ENCODE peak calls at places on chromosomes 7 and 10, in four cellular contexts. B, V, I and Q are unnamed samples.

GRCh38 chr10:98097611-98098010 is 36.8 kb upstream of the R3HCC1L start:
- DNase-seq in B (no peak), V (no peak), I (no peak), Q (no peak)

GRCh38 chr7:159068893-159069448 is 75.7 kb downstream of the VIPR2 start:
- DNase-seq in B (no peak), V (no peak), I (no peak), Q (no peak)

GRCh38 chr10:130352291-130352645 is 216.1 kb downstream of the GLRX3 start:
- DNase-seq in B (no peak), V (no peak), I (no peak), Q (no peak)

GRCh38 chr10:51718804-51719291 is 19.5 kb upstream of the CSTF2T start:
- DNase-seq in B (no peak), V (no peak), I (no peak), Q (no peak)

GRCh38 chr7:141754939-141755338 is 9.0 kb upstream of the TAS2R3 start:
- DNase-seq in B (no peak), V (peak; percentile 63), I (no peak), Q (no peak)

GRCh38 chr10:43202224-43202656 is 64.0 kb downstream of the CSGALNACT2 start:
- DNase-seq in B (no peak), V (peak; percentile 80), I (peak; percentile 34), Q (no peak)

GRCh38 chr7:89246196-89246595 is 450.7 kb upstream of the TEX47 start:
- DNase-seq in B (no peak), V (no peak), I (no peak), Q (no peak)

GRCh38 chr7:128075536-128076095 is 44.4 kb upstream of the LRRC4 start:
- DNase-seq in B (no peak), V (no peak), I (no peak), Q (no peak)

GRCh38 chr7:40717242-40717641 is 582.4 kb downstream of the SUGCT start:
- DNase-seq in B (no peak), V (no peak), I (peak; percentile 14), Q (peak; percentile 67)

GRCh38 chr10:33211123-33211878 is 123.2 kb downstream of the NRP1 start:
- DNase-seq in B (no peak), V (no peak), I (no peak), Q (peak; percentile 73)

GRCh38 chr10:44253769-44254462 is 131.0 kb downstream of the CXCL12 start:
- DNase-seq in B (no peak), V (no peak), I (no peak), Q (peak; percentile 79)

GRCh38 chr7:55533729-55534080 is 38.6 kb downstream of the VOPP1 start:
- DNase-seq in B (no peak), V (no peak), I (no peak), Q (no peak)

GRCh38 chr10:79246606-79247275 is 100.5 kb upstream of the PPIF start:
- DNase-seq in B (no peak), V (no peak), I (no peak), Q (peak; percentile 80)

GRCh38 chr7:101662447-101662998 is 33.4 kb upstream of the MYL10 start:
- DNase-seq in B (no peak), V (no peak), I (no peak), Q (no peak)

GRCh38 chr7:7002416-7003062 is 176.5 kb upstream of the CCZ1B start:
- DNase-seq in B (no peak), V (no peak), I (no peak), Q (no peak)

GRCh38 chr10:124722812-124723783 is 21.1 kb downstream of the FAM53B start:
- DNase-seq in B (peak; percentile 88), V (no peak), I (peak; percentile 66), Q (peak; percentile 61)

GRCh38 chr7:102927303-102927933 is 14.6 kb downstream of the LRRC17 start:
- DNase-seq in B (no peak), V (no peak), I (no peak), Q (no peak)

GRCh38 chr7:139720705-139721231 is 57.0 kb downstream of the HIPK2 start:
- DNase-seq in B (no peak), V (no peak), I (peak; percentile 50), Q (no peak)

GRCh38 chr7:39951156-39951942 is 1.3 kb downstream of the CDK13 start:
- DNase-seq in B (no peak), V (peak; percentile 32), I (peak; percentile 67), Q (peak; percentile 55)

GRCh38 chr10:28954211-28954610 is 276.9 kb downstream of the BAMBI start:
- DNase-seq in B (no peak), V (no peak), I (no peak), Q (no peak)

GRCh38 chr7:137962875-137963507 is 38.9 kb downstream of the CREB3L2 start:
- DNase-seq in B (no peak), V (peak; percentile 95), I (no peak), Q (no peak)

GRCh38 chr7:1192171-1192676 is 32.2 kb upstream of the ZFAND2A start:
- DNase-seq in B (no peak), V (no peak), I (no peak), Q (no peak)

GRCh38 chr10:101609481-101609880 is 21.4 kb downstream of the DPCD start:
- DNase-seq in B (no peak), V (no peak), I (no peak), Q (no peak)

GRCh38 chr10:32957341-32958084 is 517 bp downstream of the ITGB1 start:
- DNase-seq in B (no peak), V (no peak), I (peak; percentile 50), Q (peak; percentile 76)

GRCh38 chr10:69383485-69384089 is 33.1 kb downstream of the TACR2 start:
- DNase-seq in B (no peak), V (no peak), I (no peak), Q (no peak)

GRCh38 chr7:53422291-53422690 is 386.9 kb downstream of the POM121L12 start:
- DNase-seq in B (no peak), V (no peak), I (no peak), Q (no peak)

GRCh38 chr10:132523561-132524442 is 13.8 kb upstream of the INPP5A start:
- DNase-seq in B (no peak), V (no peak), I (peak; percentile 6), Q (no peak)
- TF ChIP-seq EP300 in B (no peak), V (no peak), I (no peak), Q (no peak)

GRCh38 chr7:143901710-143902587 is at the start of gene TCAF1:
- DNase-seq in B (peak; percentile 55), V (peak; percentile 100), I (peak; percentile 97), Q (peak; percentile 97)

GRCh38 chr7:143901360-143901709 is 641 bp downstream of the TCAF1 start:
- DNase-seq in B (no peak), V (no peak), I (peak; percentile 33), Q (peak; percentile 71)

GRCh38 chr7:143898810-143899209 is 3.2 kb downstream of the TCAF1 start:
- DNase-seq in B (no peak), V (no peak), I (no peak), Q (no peak)

GRCh38 chr7:143896667-143897066 is 5.3 kb downstream of the TCAF1 start:
- DNase-seq in B (no peak), V (no peak), I (no peak), Q (no peak)

DNA sequence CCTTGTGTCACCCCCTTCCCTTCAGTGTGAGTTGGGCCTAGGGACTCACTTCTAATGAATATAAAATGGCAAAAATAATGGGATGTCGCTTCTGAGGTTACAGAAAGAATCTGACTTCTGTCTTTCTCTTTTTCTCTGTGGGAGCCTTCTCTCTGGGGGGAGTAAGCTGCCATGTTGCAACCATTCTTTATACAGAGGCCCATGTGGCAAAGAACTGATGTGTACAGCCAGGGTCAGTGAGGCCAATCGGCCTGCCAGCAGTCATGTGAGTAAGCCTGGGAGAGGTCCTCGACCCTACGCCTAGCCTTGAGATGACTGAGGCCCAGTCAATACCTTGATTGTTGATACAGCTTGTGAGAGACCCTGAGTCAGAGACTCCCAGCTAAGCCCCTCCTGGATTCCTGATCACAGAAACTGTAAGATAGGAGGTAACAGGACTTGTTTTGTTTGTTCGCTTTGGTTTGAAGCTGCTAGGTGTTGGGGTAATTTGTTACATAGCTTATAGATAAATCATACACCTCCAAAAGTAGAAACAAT is 1.7 kb downstream of the TCAF1 start:
- DNase-seq in B (no peak), V (no peak), I (no peak), Q (no peak)
- TF ChIP-seq EP300 in B (no peak), V (no peak), I (no peak), Q (no peak)

GRCh38 chr7:80941206-80941758 is 22.4 kb upstream of the SEMA3C start:
- DNase-seq in B (no peak), V (no peak), I (no peak), Q (no peak)
- TF ChIP-seq EP300 in B (no peak), V (no peak), I (no peak), Q (no peak)

GRCh38 chr7:50531928-50532327 is 33.3 kb downstream of the DDC start:
- DNase-seq in B (no peak), V (no peak), I (no peak), Q (no peak)
- TF ChIP-seq EP300 in B (no peak), V (no peak), I (no peak), Q (no peak)

GRCh38 chr10:114716811-114717404 is 58.8 kb upstream of the ABLIM1 start:
- DNase-seq in B (no peak), V (no peak), I (no peak), Q (no peak)

GRCh38 chr10:114718386-114718785 is 60.3 kb upstream of the ABLIM1 start:
- DNase-seq in B (no peak), V (no peak), I (no peak), Q (no peak)

GRCh38 chr10:114714281-114714741 is 56.2 kb upstream of the ABLIM1 start:
- DNase-seq in B (no peak), V (no peak), I (peak; percentile 38), Q (no peak)

GRCh38 chr10:114713525-114713924 is 55.5 kb upstream of the ABLIM1 start:
- DNase-seq in B (no peak), V (no peak), I (no peak), Q (no peak)

DNA sequence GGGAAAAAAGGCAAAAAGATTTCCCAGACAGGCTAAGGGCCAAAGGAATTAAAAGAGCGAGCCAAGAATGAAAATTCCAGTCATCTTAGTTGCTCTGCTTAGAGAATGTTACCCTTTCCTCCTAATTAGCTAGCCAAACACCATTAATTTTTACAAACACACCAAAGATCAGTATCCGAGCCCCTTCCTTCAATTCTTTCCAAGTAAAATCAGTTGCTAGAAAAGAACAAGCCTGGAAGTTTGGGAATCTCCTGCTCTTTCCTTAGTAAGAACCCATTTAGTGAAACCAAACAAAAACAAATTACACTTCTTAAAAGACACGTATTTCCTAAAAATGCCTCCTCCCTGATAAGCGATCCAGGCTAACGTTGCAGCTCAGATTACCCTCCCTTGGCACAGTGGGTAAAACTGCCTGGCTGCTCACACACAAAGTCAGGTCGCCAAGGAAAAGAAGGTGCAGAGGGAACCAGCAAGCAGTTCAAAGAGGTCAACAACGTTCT is 57.1 kb upstream of the ABLIM1 start:
- DNase-seq in B (no peak), V (no peak), I (no peak), Q (no peak)
- TF ChIP-seq EP300 in B (no peak), V (no peak), I (no peak), Q (no peak)